ENCODE peak calls at places on chromosomes 2 and 18, in eight cellular contexts. One of them, this sample, is unnamed.

GRCh38 chr2:165410231-165410630 is 59.3 kb upstream of the CSRNP3 start:
- DNase-seq in A549: no peak
- DNase-seq in stomach: no peak
- DNase-seq in psoas muscle: no peak
- DNase-seq in fibroblast of lung: no peak
- DNase-seq in fibroblast of the aortic adventitia: no peak
- DNase-seq in suprapubic skin: no peak
- DNase-seq in choroid plexus epithelial cell: no peak
- DNase-seq in this sample: no peak

GRCh38 chr2:36287363-36288275 is 68.0 kb upstream of the CRIM1 start:
- DNase-seq in A549: no peak
- DNase-seq in choroid plexus epithelial cell: peak
- DNase-seq in fibroblast of the aortic adventitia: peak
- DNase-seq in psoas muscle: no peak
- DNase-seq in stomach: no peak
- DNase-seq in suprapubic skin: no peak
- DNase-seq in fibroblast of lung: peak
- DNase-seq in this sample: peak

GRCh38 chr2:153595939-153596338 is 117.4 kb upstream of the RPRM start:
- DNase-seq in fibroblast of the aortic adventitia: no peak
- DNase-seq in psoas muscle: no peak
- DNase-seq in stomach: peak
- DNase-seq in suprapubic skin: no peak
- DNase-seq in choroid plexus epithelial cell: no peak
- DNase-seq in fibroblast of lung: no peak
- DNase-seq in A549: peak
- DNase-seq in this sample: peak

GRCh38 chr18:32326450-32327309 is 136.8 kb downstream of the MEP1B start:
- DNase-seq in psoas muscle: no peak
- DNase-seq in fibroblast of lung: peak
- DNase-seq in choroid plexus epithelial cell: peak
- DNase-seq in fibroblast of the aortic adventitia: no peak
- DNase-seq in A549: no peak
- DNase-seq in stomach: no peak
- DNase-seq in suprapubic skin: no peak
- DNase-seq in this sample: peak

GRCh38 chr18:33201509-33201926 is 239.0 kb downstream of the CCDC178 start:
- DNase-seq in fibroblast of lung: peak
- DNase-seq in A549: peak
- DNase-seq in fibroblast of the aortic adventitia: peak
- DNase-seq in suprapubic skin: no peak
- DNase-seq in choroid plexus epithelial cell: peak
- DNase-seq in stomach: no peak
- DNase-seq in psoas muscle: no peak
- DNase-seq in this sample: peak

GRCh38 chr2:121210691-121211090 is 74.3 kb downstream of the TFCP2L1 start:
- DNase-seq in fibroblast of lung: no peak
- DNase-seq in choroid plexus epithelial cell: no peak
- DNase-seq in stomach: peak
- DNase-seq in A549: peak
- DNase-seq in suprapubic skin: no peak
- DNase-seq in fibroblast of the aortic adventitia: no peak
- DNase-seq in psoas muscle: peak
- DNase-seq in this sample: no peak

GRCh38 chr2:49616800-49617199 is 462.5 kb upstream of the FSHR start:
- DNase-seq in psoas muscle: no peak
- DNase-seq in A549: peak
- DNase-seq in choroid plexus epithelial cell: peak
- DNase-seq in stomach: no peak
- DNase-seq in fibroblast of lung: peak
- DNase-seq in suprapubic skin: no peak
- DNase-seq in fibroblast of the aortic adventitia: no peak
- DNase-seq in this sample: peak

GRCh38 chr2:56123538-56123937 is 60.3 kb upstream of the CCDC85A start:
- DNase-seq in stomach: no peak
- DNase-seq in A549: no peak
- DNase-seq in suprapubic skin: no peak
- DNase-seq in fibroblast of lung: no peak
- DNase-seq in fibroblast of the aortic adventitia: no peak
- DNase-seq in choroid plexus epithelial cell: no peak
- DNase-seq in psoas muscle: no peak
- DNase-seq in this sample: no peak

GRCh38 chr2:48528431-48528830 is 1.5 kb upstream of the STON1 start:
- DNase-seq in psoas muscle: no peak
- DNase-seq in choroid plexus epithelial cell: no peak
- DNase-seq in A549: no peak
- DNase-seq in suprapubic skin: no peak
- DNase-seq in stomach: no peak
- DNase-seq in fibroblast of lung: no peak
- DNase-seq in fibroblast of the aortic adventitia: no peak
- DNase-seq in this sample: no peak

GRCh38 chr2:48529676-48530032 is 300 bp upstream of the STON1 start:
- DNase-seq in choroid plexus epithelial cell: no peak
- DNase-seq in A549: no peak
- DNase-seq in suprapubic skin: no peak
- DNase-seq in psoas muscle: no peak
- DNase-seq in fibroblast of the aortic adventitia: no peak
- DNase-seq in fibroblast of lung: no peak
- DNase-seq in stomach: no peak
- DNase-seq in this sample: no peak

GRCh38 chr2:48530033-48530804 is at the start of gene STON1:
- DNase-seq in fibroblast of lung: peak
- DNase-seq in stomach: peak
- DNase-seq in A549: peak
- DNase-seq in psoas muscle: peak
- DNase-seq in suprapubic skin: no peak
- DNase-seq in choroid plexus epithelial cell: peak
- DNase-seq in fibroblast of the aortic adventitia: peak
- DNase-seq in this sample: peak

GRCh38 chr2:48527211-48527880 is 2.6 kb upstream of the STON1 start:
- DNase-seq in A549: no peak
- DNase-seq in suprapubic skin: no peak
- DNase-seq in choroid plexus epithelial cell: no peak
- DNase-seq in fibroblast of lung: peak
- DNase-seq in psoas muscle: no peak
- DNase-seq in stomach: no peak
- DNase-seq in fibroblast of the aortic adventitia: peak
- DNase-seq in this sample: no peak

DNA sequence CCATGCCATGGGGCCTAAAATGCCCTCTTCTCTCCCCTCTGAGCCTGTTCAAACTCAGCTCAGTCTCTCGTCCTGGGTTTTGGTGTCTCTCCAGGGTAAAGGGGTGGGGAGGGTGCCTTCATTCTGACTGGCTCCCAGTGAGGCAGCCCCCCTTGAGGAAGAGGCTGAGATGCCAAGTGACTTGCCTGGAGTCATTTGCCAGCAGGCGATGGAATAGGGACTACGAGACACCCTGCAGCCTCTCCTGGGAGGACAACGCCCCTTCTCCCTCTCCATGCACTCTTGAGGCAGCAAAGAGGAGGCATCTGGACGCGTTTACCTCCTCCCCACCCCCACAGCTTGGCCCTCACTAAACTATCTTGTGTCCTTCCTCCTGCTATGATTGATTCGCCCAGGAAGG is 765 bp upstream of the STON1 start:
- DNase-seq in psoas muscle: no peak
- DNase-seq in A549: no peak
- DNase-seq in suprapubic skin: no peak
- DNase-seq in stomach: no peak
- DNase-seq in fibroblast of lung: no peak
- DNase-seq in fibroblast of the aortic adventitia: no peak
- DNase-seq in choroid plexus epithelial cell: no peak
- DNase-seq in this sample: no peak
- H3K4me3 ChIP-seq in psoas muscle: no peak
- H3K4me3 ChIP-seq in A549: peak
- H3K4me3 ChIP-seq in suprapubic skin: peak
- H3K4me3 ChIP-seq in stomach: peak
- H3K4me3 ChIP-seq in fibroblast of lung: no peak
- H3K4me3 ChIP-seq in fibroblast of the aortic adventitia: no peak
- H3K4me3 ChIP-seq in choroid plexus epithelial cell: peak
- H3K4me3 ChIP-seq in this sample: no peak

DNA sequence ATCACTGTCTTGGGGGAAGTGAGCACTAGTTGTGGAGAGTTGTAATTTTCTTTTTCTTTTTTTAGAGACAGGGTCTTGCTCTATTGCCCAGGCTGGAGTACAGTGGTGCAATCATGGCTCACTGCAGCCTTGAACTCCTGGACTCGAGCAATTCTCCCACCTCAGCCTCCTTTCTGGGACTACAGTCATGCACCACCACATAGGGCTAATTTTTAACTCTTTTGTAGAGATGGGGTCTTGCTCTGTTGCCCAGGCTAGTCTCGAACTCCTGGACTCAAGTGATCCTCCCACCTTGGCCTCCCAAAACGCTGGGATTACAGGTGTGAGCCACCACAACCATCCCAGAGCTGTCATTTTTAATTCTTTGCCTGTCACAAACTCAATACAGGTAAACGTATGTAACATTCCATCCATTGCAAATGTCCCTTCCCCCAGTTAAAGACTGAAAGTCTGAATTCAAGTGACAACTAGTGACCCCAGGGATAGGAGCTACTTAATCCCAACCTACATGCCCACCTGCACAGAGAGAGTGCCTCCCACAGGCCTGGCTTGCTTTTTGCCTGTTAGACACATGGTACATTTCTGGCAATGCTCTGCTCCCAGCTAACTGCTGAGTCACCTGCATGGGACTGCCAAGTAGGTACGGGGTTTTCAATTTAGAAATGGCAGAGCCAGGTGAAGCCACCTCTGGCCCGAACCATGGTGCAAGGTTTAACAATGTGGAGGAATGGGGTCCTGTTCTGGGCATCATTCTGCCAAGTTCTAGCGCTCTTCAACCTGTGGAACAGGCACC is 60.6 kb downstream of the CYB5A start:
- DNase-seq in psoas muscle: no peak
- DNase-seq in fibroblast of the aortic adventitia: no peak
- DNase-seq in A549: no peak
- DNase-seq in choroid plexus epithelial cell: no peak
- DNase-seq in fibroblast of lung: no peak
- DNase-seq in stomach: peak
- DNase-seq in suprapubic skin: no peak
- DNase-seq in this sample: no peak
- TF ChIP-seq CTCF in psoas muscle: no peak
- TF ChIP-seq CTCF in fibroblast of the aortic adventitia: no peak
- TF ChIP-seq CTCF in A549: no peak
- TF ChIP-seq CTCF in choroid plexus epithelial cell: no peak
- TF ChIP-seq CTCF in fibroblast of lung: no peak
- TF ChIP-seq CTCF in stomach: peak
- TF ChIP-seq CTCF in suprapubic skin: no peak
- TF ChIP-seq CTCF in this sample: no peak

GRCh38 chr2:241888641-241889040 is 19.1 kb downstream of the RTP5 start:
- DNase-seq in choroid plexus epithelial cell: no peak
- DNase-seq in A549: no peak
- DNase-seq in fibroblast of the aortic adventitia: no peak
- DNase-seq in suprapubic skin: no peak
- DNase-seq in fibroblast of lung: no peak
- DNase-seq in stomach: no peak
- DNase-seq in psoas muscle: no peak
- DNase-seq in this sample: no peak

GRCh38 chr2:241887806-241888522 is 18.4 kb downstream of the RTP5 start:
- DNase-seq in psoas muscle: no peak
- DNase-seq in suprapubic skin: no peak
- DNase-seq in stomach: no peak
- DNase-seq in fibroblast of the aortic adventitia: no peak
- DNase-seq in A549: peak
- DNase-seq in choroid plexus epithelial cell: no peak
- DNase-seq in fibroblast of lung: no peak
- DNase-seq in this sample: no peak

GRCh38 chr2:241884951-241885700 is 15.6 kb downstream of the RTP5 start:
- DNase-seq in fibroblast of lung: no peak
- DNase-seq in psoas muscle: peak
- DNase-seq in suprapubic skin: no peak
- DNase-seq in A549: no peak
- DNase-seq in fibroblast of the aortic adventitia: no peak
- DNase-seq in choroid plexus epithelial cell: no peak
- DNase-seq in stomach: no peak
- DNase-seq in this sample: no peak

GRCh38 chr2:241885701-241886643 is 16.4 kb downstream of the RTP5 start:
- DNase-seq in psoas muscle: no peak
- DNase-seq in A549: no peak
- DNase-seq in stomach: no peak
- DNase-seq in fibroblast of the aortic adventitia: no peak
- DNase-seq in suprapubic skin: no peak
- DNase-seq in choroid plexus epithelial cell: no peak
- DNase-seq in fibroblast of lung: no peak
- DNase-seq in this sample: no peak

DNA sequence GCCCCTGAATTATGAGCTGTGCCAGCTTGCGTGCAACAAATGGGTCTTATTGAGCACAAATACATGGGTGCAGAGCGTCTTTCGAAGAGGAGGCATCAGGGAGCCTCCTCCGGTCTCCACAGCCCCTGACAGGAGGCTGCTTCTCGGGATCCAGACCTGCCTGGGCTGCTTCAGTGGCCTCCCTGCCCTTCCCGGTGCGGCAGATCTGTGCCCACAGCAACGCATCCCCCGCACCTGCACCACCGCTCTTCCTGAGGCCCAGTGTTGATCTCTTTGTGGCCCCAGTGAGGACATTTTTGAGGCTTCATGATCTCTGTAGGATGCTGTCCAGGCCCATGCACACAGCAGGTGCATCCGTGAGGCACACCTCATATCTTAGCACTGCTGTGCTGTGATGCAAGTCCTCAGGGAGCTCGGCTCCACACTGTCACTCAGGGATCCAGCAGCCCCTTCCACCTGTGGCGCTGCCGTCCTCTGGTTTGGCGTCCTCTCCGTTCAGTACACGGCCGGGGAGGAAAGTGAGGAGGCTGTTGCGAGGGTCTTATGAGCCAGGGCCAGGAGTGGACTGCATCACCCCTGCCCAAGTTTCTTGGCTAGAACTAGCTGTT is 17.4 kb downstream of the RTP5 start:
- DNase-seq in suprapubic skin: no peak
- DNase-seq in choroid plexus epithelial cell: no peak
- DNase-seq in psoas muscle: no peak
- DNase-seq in fibroblast of lung: no peak
- DNase-seq in A549: no peak
- DNase-seq in fibroblast of the aortic adventitia: no peak
- DNase-seq in stomach: no peak
- DNase-seq in this sample: no peak
- H3K4me3 ChIP-seq in suprapubic skin: no peak
- H3K4me3 ChIP-seq in choroid plexus epithelial cell: no peak
- H3K4me3 ChIP-seq in psoas muscle: no peak
- H3K4me3 ChIP-seq in fibroblast of lung: no peak
- H3K4me3 ChIP-seq in A549: no peak
- H3K4me3 ChIP-seq in fibroblast of the aortic adventitia: no peak
- H3K4me3 ChIP-seq in stomach: no peak
- H3K4me3 ChIP-seq in this sample: no peak

GRCh38 chr2:185202928-185203327 is 535.7 kb upstream of the FSIP2 start:
- DNase-seq in psoas muscle: no peak
- DNase-seq in stomach: no peak
- DNase-seq in fibroblast of lung: no peak
- DNase-seq in suprapubic skin: no peak
- DNase-seq in fibroblast of the aortic adventitia: no peak
- DNase-seq in choroid plexus epithelial cell: no peak
- DNase-seq in A549: no peak
- DNase-seq in this sample: no peak

GRCh38 chr2:185202416-185202815 is 536.2 kb upstream of the FSIP2 start:
- DNase-seq in stomach: no peak
- DNase-seq in fibroblast of lung: no peak
- DNase-seq in choroid plexus epithelial cell: no peak
- DNase-seq in suprapubic skin: no peak
- DNase-seq in fibroblast of the aortic adventitia: no peak
- DNase-seq in psoas muscle: no peak
- DNase-seq in A549: no peak
- DNase-seq in this sample: no peak

DNA sequence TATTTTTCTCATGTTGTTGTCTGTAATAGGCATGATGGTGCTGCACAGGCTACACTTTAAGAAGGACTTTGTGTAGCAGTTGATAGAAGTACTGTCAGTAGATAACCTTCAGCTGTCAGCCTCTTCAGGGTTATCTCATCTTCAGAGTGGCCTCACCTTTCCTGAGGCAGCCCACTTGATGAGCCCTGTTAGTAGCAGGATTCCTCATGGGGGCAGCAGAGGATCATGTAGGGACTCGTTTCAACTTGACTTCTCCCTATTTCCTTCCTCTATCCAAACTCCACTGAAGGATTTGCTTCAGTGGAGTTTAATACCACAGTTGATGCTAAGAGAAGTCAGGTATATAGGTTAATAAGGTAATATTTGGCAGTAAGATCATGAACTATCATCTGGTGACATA is 530.3 kb upstream of the FSIP2 start:
- DNase-seq in choroid plexus epithelial cell: peak
- DNase-seq in fibroblast of the aortic adventitia: no peak
- DNase-seq in psoas muscle: no peak
- DNase-seq in fibroblast of lung: peak
- DNase-seq in suprapubic skin: no peak
- DNase-seq in stomach: peak
- DNase-seq in A549: peak
- DNase-seq in this sample: peak
- TF ChIP-seq CTCF in choroid plexus epithelial cell: peak
- TF ChIP-seq CTCF in fibroblast of the aortic adventitia: no peak
- TF ChIP-seq CTCF in psoas muscle: peak
- TF ChIP-seq CTCF in fibroblast of lung: peak
- TF ChIP-seq CTCF in suprapubic skin: no peak
- TF ChIP-seq CTCF in stomach: peak
- TF ChIP-seq CTCF in A549: no peak
- TF ChIP-seq CTCF in this sample: peak